ENCODE peak calls at places on chromosome 22, in six cellular contexts. E is GM23248, Q is adrenal gland, X is lower lobe of right lung, T is cardiac muscle cell, S is kidney. D is an unnamed sample.

GRCh38 chr22:38655532-38656255 is 498 bp downstream of the FAM227A start:
- DNase-seq in S (no peak), T (peak), E (peak), X (no peak), Q (peak), D (no peak)

GRCh38 chr22:44828193-44828592 is 75.8 kb downstream of the ARHGAP8 start:
- DNase-seq in Q (no peak), S (no peak), T (peak), X (no peak), E (peak), D (peak)

GRCh38 chr22:25417792-25418191 is 146.7 kb upstream of the GRK3 start:
- DNase-seq in X (no peak), T (no peak), S (no peak), E (no peak), Q (no peak), D (no peak)

GRCh38 chr22:32557424-32557823 is 82.8 kb downstream of the FBXO7 start:
- DNase-seq in E (peak), S (no peak), T (no peak), Q (no peak), X (no peak), D (no peak)

GRCh38 chr22:29793396-29793795 is 26.2 kb downstream of the UQCR10 start:
- DNase-seq in S (no peak), T (no peak), X (no peak), Q (no peak), E (no peak), D (no peak)

GRCh38 chr22:16131918-16132317 is 442.1 kb downstream of the POTEH start:
- DNase-seq in T (no peak), S (peak), E (no peak), X (no peak), Q (no peak), D (peak)

GRCh38 chr22:24950272-24950902 is 2.1 kb upstream of the KIAA1671 start:
- DNase-seq in E (peak), Q (no peak), S (no peak), T (peak), X (no peak), D (no peak)

GRCh38 chr22:20531404-20532181 is 24.2 kb downstream of the MED15 start:
- DNase-seq in X (peak), Q (peak), T (peak), E (peak), S (peak), D (peak)

GRCh38 chr22:46006379-46007002 is 29.5 kb upstream of the WNT7B start:
- DNase-seq in E (peak), Q (peak), T (peak), S (peak), X (peak), D (peak)

GRCh38 chr22:31400023-31400397 is 606 bp downstream of the DRG1 start:
- DNase-seq in T (peak), E (peak), Q (no peak), X (no peak), S (no peak), D (no peak)

GRCh38 chr22:46362221-46362933 is 26.9 kb downstream of the TRMU start:
- DNase-seq in T (peak), X (peak), S (peak), E (no peak), Q (no peak), D (no peak)

GRCh38 chr22:20439928-20440575 is 2.4 kb upstream of the SCARF2 start:
- DNase-seq in S (peak), Q (no peak), X (peak), E (no peak), T (no peak), D (peak)

GRCh38 chr22:50201191-50202129 is 649 bp downstream of the SELENOO start:
- DNase-seq in E (peak), T (no peak), Q (peak), X (no peak), S (no peak), D (no peak)
- H3K27ac ChIP-seq in E (no peak), T (peak), Q (peak), X (peak), S (no peak), D (peak)

DNA sequence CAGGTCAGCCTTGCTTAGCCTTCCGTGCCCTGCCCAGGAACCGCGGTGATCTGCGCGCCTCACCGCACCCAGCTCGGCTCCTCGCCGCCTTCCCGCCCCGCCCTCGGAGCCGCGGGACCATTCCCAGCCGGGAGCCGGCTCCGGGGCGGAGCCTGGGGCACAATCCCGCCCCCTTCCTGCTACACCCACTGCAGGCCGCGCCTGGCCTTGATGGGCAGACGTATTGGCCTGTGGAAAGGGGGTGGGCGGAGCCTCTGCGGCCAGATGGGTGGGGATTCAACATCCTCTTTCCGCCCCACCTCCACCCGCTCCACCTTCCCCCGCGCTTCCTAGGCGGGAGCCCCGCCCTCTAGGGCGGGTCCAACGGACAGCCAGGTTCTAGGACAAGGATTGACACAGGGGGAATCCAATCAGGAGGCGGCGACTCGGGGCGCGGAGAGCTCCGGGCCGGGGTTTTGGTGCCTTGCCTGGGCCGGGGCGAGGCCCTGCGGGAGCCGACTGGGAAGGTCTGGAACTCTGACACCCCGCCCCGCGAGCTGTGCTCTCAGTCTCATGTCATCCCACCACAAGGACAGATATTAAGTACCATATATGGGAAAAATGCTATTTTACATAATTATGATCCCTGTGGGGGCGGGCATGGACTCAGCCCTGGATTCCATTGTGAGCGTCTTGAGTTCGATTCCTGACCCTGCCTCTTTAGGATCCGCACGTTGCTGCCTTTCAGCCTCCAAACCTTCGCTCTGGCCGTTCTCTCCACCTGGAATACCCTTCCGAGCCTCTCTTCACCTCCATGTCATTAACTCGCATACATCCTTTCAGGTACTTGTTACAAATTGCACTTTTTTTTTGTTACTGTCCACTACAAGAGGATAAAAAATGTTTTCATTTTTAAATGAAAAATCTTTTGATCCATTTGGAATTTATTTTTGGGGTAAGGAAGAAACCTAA is at the start of gene MYH9:
- DNase-seq in X (peak), E (peak), Q (peak), T (peak), S (peak), D (peak)
- H3K27ac ChIP-seq in X (peak), E (peak), Q (peak), T (peak), S (peak), D (peak)

DNA sequence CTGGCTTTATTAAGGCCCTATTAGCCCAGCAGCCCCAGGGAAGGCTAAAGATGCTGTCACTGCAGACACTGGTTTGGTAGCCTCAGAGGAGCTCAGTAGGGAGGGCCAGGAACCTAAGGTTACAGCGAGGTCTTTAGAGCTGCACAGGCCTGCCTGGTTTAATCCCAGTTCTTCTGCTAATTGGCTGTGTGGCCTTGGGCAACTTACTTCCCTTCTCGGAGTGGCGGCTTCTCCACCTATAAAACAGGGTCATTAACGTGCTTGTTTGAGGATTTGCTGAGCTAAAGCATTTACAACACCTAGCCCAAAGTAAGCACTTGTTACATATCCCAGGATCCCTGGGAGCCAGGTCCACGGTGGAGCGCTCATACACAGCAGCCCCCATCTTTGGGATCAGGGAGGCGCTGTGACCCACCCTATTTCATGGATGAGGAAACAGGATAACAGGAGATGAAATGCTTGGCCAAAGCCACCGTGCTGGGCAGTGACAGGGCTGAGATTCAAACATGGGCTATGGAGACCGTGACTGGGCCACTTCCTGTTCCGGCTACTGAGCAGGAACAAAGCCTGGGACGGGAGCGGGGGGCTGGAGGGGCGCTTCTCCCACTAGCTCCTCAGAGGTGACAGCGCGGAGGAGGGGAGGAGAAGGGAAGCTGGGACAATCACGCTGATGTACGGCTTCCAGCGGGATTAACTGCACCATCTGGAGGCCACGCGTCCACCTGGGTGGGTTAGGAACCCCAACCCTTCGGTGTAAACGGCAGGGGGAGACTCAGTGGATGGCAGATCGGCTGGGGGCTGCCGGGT is 61.5 kb downstream of the IGLL1 start:
- DNase-seq in S (peak), E (no peak), T (no peak), Q (no peak), X (no peak), D (no peak)
- H3K27ac ChIP-seq in S (no peak), E (no peak), T (peak), Q (no peak), X (no peak), D (no peak)

GRCh38 chr22:28413612-28414011 is 266.0 kb downstream of the TTC28 start:
- DNase-seq in S (no peak), T (no peak), E (no peak), X (no peak), Q (no peak), D (no peak)
- H3K27ac ChIP-seq in S (no peak), T (no peak), E (peak), X (no peak), Q (no peak), D (no peak)

GRCh38 chr22:48951836-48952235 is 875.8 kb downstream of the BRD1 start:
- DNase-seq in Q (peak), E (no peak), T (no peak), S (no peak), X (no peak), D (no peak)

GRCh38 chr22:48953830-48954229 is 873.8 kb downstream of the BRD1 start:
- DNase-seq in X (no peak), Q (peak), S (no peak), E (no peak), T (no peak), D (no peak)

GRCh38 chr22:48954781-48955311 is 872.8 kb downstream of the BRD1 start:
- DNase-seq in Q (peak), E (peak), X (no peak), S (no peak), T (no peak), D (no peak)

GRCh38 chr22:48952256-48953102 is 875.2 kb downstream of the BRD1 start:
- DNase-seq in S (no peak), T (no peak), Q (peak), E (no peak), X (no peak), D (no peak)

GRCh38 chr22:48953103-48953720 is 874.5 kb downstream of the BRD1 start:
- DNase-seq in S (no peak), T (no peak), X (no peak), Q (peak), E (no peak), D (no peak)
- H3K27ac ChIP-seq in S (no peak), T (no peak), X (no peak), Q (no peak), E (no peak), D (no peak)

GRCh38 chr22:41256898-41257260 is 16.1 kb upstream of the CHADL start:
- DNase-seq in X (no peak), E (no peak), Q (no peak), T (peak), S (no peak), D (no peak)
- H3K27ac ChIP-seq in X (no peak), E (peak), Q (no peak), T (no peak), S (no peak), D (no peak)